ENCODE peak calls at places on chromosomes 12 and 14, in ten cellular contexts. R is heart right ventricle, X is left lung, W is SJSA1, N is skeletal muscle cell, T is bronchial epithelial cell, F is tibial artery, H is OCI-LY7, J is lung, B is mucosa of descending colon. L is an unnamed sample.

GRCh38 chr14:92759679-92760523 is 11.5 kb upstream of the LGMN start:
- DNase-seq in N (no peak), F (no peak), H (peak; percentile 21), R (no peak), T (no peak), B (no peak), X (no peak), J (no peak), W (no peak), L (no peak)

GRCh38 chr12:113115455-113116126 is 20.0 kb downstream of the RASAL1 start:
- DNase-seq in H (no peak), F (no peak), W (no peak), X (no peak), N (no peak), B (no peak), R (no peak), J (no peak), T (no peak), L (no peak)

GRCh38 chr14:61064866-61065265 is 83.8 kb downstream of the SLC38A6 start:
- DNase-seq in F (no peak), T (no peak), H (no peak), N (no peak), R (no peak), J (no peak), X (no peak), B (no peak), W (no peak), L (no peak)

GRCh38 chr12:27973487-27973890 is 956 bp upstream of the PTHLH start:
- DNase-seq in H (no peak), T (peak; percentile 90), X (no peak), R (no peak), W (no peak), N (no peak), J (no peak), B (no peak), F (no peak), L (peak; percentile 37)

GRCh38 chr12:101019193-101019592 is 190.8 kb downstream of the SLC5A8 start:
- DNase-seq in W (no peak), B (no peak), F (no peak), H (no peak), N (no peak), X (no peak), J (no peak), T (no peak), R (no peak), L (no peak)

GRCh38 chr12:109308534-109309440 is at the start of gene FOXN4:
- DNase-seq in W (no peak), B (no peak), X (no peak), R (no peak), N (no peak), H (peak; percentile 41), F (no peak), J (no peak), T (no peak), L (no peak)

GRCh38 chr14:69666698-69667211 is 55.4 kb downstream of the SUSD6 start:
- DNase-seq in N (no peak), R (no peak), W (no peak), H (no peak), J (no peak), X (no peak), T (no peak), F (no peak), B (no peak), L (peak; percentile 54)

GRCh38 chr12:110816248-110816647 is 30.5 kb upstream of the CCDC63 start:
- DNase-seq in F (no peak), T (no peak), X (no peak), H (no peak), N (no peak), J (no peak), R (no peak), W (no peak), B (no peak), L (no peak)

GRCh38 chr12:2306012-2306411 is 253.2 kb downstream of the CACNA1C start:
- DNase-seq in T (no peak), X (no peak), B (no peak), R (no peak), F (no peak), H (peak; percentile 65), W (no peak), N (no peak), J (no peak), L (no peak)

GRCh38 chr14:64919618-64920017 is 5.4 kb downstream of the CHURC1 start:
- DNase-seq in X (peak; percentile 56), H (no peak), W (no peak), J (peak; percentile 51), T (no peak), F (no peak), N (no peak), B (no peak), R (no peak), L (no peak)

GRCh38 chr12:104589215-104589614 is 132.5 kb downstream of the CHST11 start:
- DNase-seq in W (no peak), H (no peak), X (no peak), T (no peak), F (no peak), N (no peak), B (no peak), J (no peak), R (no peak), L (no peak)

GRCh38 chr14:87901196-87901595 is 91.8 kb downstream of the GALC start:
- DNase-seq in J (no peak), T (no peak), W (no peak), X (no peak), F (no peak), B (no peak), R (no peak), H (no peak), N (no peak), L (peak; percentile 30)

GRCh38 chr14:92747701-92748258 is 647 bp downstream of the LGMN start:
- DNase-seq in B (no peak), W (no peak), X (no peak), N (no peak), H (peak; percentile 15), T (no peak), R (no peak), F (no peak), J (no peak), L (no peak)

GRCh38 chr12:88399811-88400210 is 180.5 kb downstream of the KITLG start:
- DNase-seq in B (no peak), W (no peak), H (no peak), R (no peak), F (no peak), T (peak; percentile 87), J (no peak), X (no peak), N (no peak), L (no peak)

GRCh38 chr12:88401153-88401552 is 179.1 kb downstream of the KITLG start:
- DNase-seq in X (no peak), F (no peak), B (no peak), J (no peak), W (no peak), N (no peak), H (no peak), T (peak; percentile 66), R (no peak), L (peak; percentile 57)

GRCh38 chr12:88400302-88400701 is 180.0 kb downstream of the KITLG start:
- DNase-seq in X (no peak), J (no peak), B (no peak), R (no peak), W (no peak), F (no peak), H (no peak), T (peak; percentile 31), N (no peak), L (no peak)
- H3K4me3 ChIP-seq in X (no peak overlapping the region), J (no peak overlapping the region), B (no peak overlapping the region), R (no peak overlapping the region), W (no peak overlapping the region), F (no peak overlapping the region), H (no peak overlapping the region), T (no peak overlapping the region), N (no peak overlapping the region), L (no peak overlapping the region)

DNA sequence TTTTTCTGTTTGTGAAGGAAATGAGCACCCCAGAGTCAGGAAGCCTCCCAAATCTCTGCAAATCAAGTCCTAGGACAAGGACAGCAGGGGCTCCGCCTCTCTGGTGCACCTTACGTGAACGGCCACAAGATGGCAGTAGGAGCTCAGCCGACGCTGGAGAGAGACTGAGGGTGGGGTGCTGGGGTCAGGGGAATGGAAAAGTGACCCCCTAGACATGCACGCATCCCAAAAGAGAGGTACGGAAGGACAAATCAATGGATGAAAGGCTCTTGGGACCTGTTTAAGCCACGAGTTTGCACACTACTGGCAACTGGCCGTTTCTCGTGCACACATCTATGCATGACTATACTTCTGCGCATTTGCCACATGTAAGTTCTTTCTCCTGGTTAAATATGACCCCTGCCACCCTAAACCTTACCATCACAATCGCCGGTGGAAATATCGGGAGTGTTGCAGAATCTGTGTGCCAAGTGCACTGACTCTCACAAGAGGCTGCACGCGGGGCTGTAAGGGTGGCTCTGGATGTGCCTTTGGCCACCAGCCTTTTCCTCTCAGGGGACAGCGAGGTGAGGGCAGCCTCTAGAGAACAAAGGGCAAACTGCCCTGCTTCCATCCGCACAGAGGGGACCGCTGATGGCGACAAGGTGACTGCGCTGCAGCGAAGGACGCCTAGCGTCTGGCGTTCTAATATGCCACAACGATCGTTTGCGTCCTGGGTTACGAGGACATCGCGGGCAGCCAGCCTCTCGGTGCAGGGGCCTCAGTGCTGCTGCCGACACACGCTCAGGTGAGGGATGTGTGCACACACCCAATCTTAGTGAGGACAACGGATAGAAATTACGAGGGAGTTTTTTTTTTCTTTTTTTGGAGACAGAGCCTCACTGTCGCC is 232.0 kb downstream of the PCNX1 start:
- DNase-seq in T (peak; percentile 28), F (no peak), N (no peak), J (peak; percentile 51), X (peak; percentile 53), H (peak; percentile 77), B (peak; percentile 71), R (peak; percentile 31), W (peak; percentile 61), L (peak; percentile 59)
- H3K4me3 ChIP-seq in T (no peak overlapping the region), F (no peak overlapping the region), N (no peak overlapping the region), J (no peak overlapping the region), X (no peak overlapping the region), H (no peak overlapping the region), B (no peak overlapping the region), R (peak overlapping the region; percentile 24), W (no peak overlapping the region), L (peak overlapping the region; percentile 9)

DNA sequence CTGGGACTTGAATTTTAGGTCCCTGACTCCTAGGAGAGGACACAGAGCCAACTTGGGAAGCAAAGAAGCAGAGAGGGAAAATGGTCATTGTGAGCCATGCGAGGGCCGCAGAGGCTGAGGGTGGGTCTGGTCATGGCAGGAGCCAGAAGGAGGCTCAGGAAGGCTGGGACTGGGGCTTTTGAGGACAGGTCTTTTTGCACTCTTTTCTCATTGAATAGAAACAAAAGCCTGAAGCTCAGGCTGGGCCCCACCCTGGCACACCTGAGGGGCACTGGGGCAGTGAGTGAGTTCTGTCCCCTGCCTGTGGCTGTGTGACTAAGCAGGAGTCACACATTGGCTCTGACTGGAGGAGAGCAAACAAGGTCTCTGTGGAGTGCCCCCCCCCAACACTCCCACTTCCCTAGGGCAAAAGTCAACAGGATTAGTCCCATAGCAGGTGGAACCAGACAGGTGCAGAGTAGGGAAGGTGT is 2.8 kb downstream of the KRT7 start:
- DNase-seq in R (no peak), J (no peak), N (no peak), B (peak; percentile 50), H (no peak), T (peak; percentile 61), X (no peak), F (peak; percentile 28), W (no peak), L (no peak)
- H3K4me3 ChIP-seq in R (no peak overlapping the region), J (no peak overlapping the region), N (no peak overlapping the region), B (no peak overlapping the region), H (no peak overlapping the region), T (no peak overlapping the region), X (peak overlapping the region; percentile 45), F (no peak overlapping the region), W (no peak overlapping the region), L (no peak overlapping the region)

GRCh38 chr12:67651380-67651695 is 2.8 kb downstream of the DYRK2 start:
- DNase-seq in H (peak; percentile 64), B (no peak), J (no peak), T (peak; percentile 14), R (no peak), X (no peak), N (no peak), W (no peak), F (no peak), L (peak; percentile 62)
- H3K4me3 ChIP-seq in H (peak overlapping the region; percentile 98), B (peak overlapping the region; percentile 3), J (no peak overlapping the region), T (no peak overlapping the region), R (peak overlapping the region; percentile 91), X (no peak overlapping the region), N (peak overlapping the region; percentile 89), W (no peak overlapping the region), F (peak overlapping the region; percentile 100), L (no peak overlapping the region)